ENCODE peak calls at places on chromosomes 16 and 17, in seven cellular contexts. One of them, this sample, is unnamed.

GRCh38 chr16:56353054-56353921 is 72.1 kb downstream of the AMFR start:
- DNase-seq in H1: no peak
- DNase-seq in A549: no peak
- DNase-seq in HCT116: no peak
- DNase-seq in endothelial cell of umbilical vein: no peak
- DNase-seq in GM12878: no peak
- DNase-seq in HepG2: no peak
- DNase-seq in this sample: no peak

GRCh38 chr17:43338886-43339516 is 59.8 kb upstream of the ARL4D start:
- DNase-seq in H1: peak; percentile 77
- DNase-seq in A549: no peak
- DNase-seq in HCT116: no peak
- DNase-seq in endothelial cell of umbilical vein: peak; percentile 64
- DNase-seq in GM12878: no peak
- DNase-seq in HepG2: peak; percentile 51
- DNase-seq in this sample: peak; percentile 64

GRCh38 chr17:41144846-41145245 is 4.5 kb upstream of the KRTAP4-6 start:
- DNase-seq in H1: no peak
- DNase-seq in A549: no peak
- DNase-seq in HCT116: no peak
- DNase-seq in endothelial cell of umbilical vein: no peak
- DNase-seq in GM12878: no peak
- DNase-seq in HepG2: no peak
- DNase-seq in this sample: no peak

GRCh38 chr17:78568494-78569115 is 8.6 kb downstream of the DNAH17 start:
- DNase-seq in H1: no peak
- DNase-seq in A549: no peak
- DNase-seq in HCT116: no peak
- DNase-seq in endothelial cell of umbilical vein: no peak
- DNase-seq in GM12878: no peak
- DNase-seq in HepG2: peak; percentile 54
- DNase-seq in this sample: peak; percentile 92

GRCh38 chr17:8632087-8632486 is 1.6 kb upstream of the MYH10 start:
- DNase-seq in H1: peak; percentile 56
- DNase-seq in A549: no peak
- DNase-seq in HCT116: no peak
- DNase-seq in endothelial cell of umbilical vein: peak; percentile 78
- DNase-seq in GM12878: no peak
- DNase-seq in HepG2: peak; percentile 66
- DNase-seq in this sample: no peak

GRCh38 chr16:86026136-86026905 is 127.4 kb downstream of the IRF8 start:
- DNase-seq in H1: no peak
- DNase-seq in A549: no peak
- DNase-seq in HCT116: no peak
- DNase-seq in endothelial cell of umbilical vein: no peak
- DNase-seq in GM12878: no peak
- DNase-seq in HepG2: no peak
- DNase-seq in this sample: no peak

GRCh38 chr16:57893559-57894389 is 77.2 kb downstream of the CNGB1 start:
- DNase-seq in H1: no peak
- DNase-seq in A549: peak; percentile 86
- DNase-seq in HCT116: no peak
- DNase-seq in endothelial cell of umbilical vein: peak; percentile 92
- DNase-seq in GM12878: no peak
- DNase-seq in HepG2: peak; percentile 99
- DNase-seq in this sample: peak; percentile 70

GRCh38 chr16:67361038-67361437 is 32.3 kb downstream of the TPPP3 start:
- DNase-seq in H1: no peak
- DNase-seq in A549: no peak
- DNase-seq in HCT116: no peak
- DNase-seq in endothelial cell of umbilical vein: no peak
- DNase-seq in GM12878: no peak
- DNase-seq in HepG2: no peak
- DNase-seq in this sample: no peak

GRCh38 chr16:57372372-57373116 is at the start of gene CX3CL1:
- DNase-seq in H1: peak; percentile 77
- DNase-seq in A549: no peak
- DNase-seq in HCT116: no peak
- DNase-seq in endothelial cell of umbilical vein: peak; percentile 55
- DNase-seq in GM12878: no peak
- DNase-seq in HepG2: peak; percentile 99
- DNase-seq in this sample: no peak

GRCh38 chr17:31195305-31195704 is 100.5 kb downstream of the NF1 start:
- DNase-seq in H1: no peak
- DNase-seq in A549: no peak
- DNase-seq in HCT116: no peak
- DNase-seq in endothelial cell of umbilical vein: no peak
- DNase-seq in GM12878: no peak
- DNase-seq in HepG2: no peak
- DNase-seq in this sample: no peak

GRCh38 chr16:4415538-4416199 is 727 bp downstream of the CORO7 start:
- DNase-seq in H1: peak; percentile 67
- DNase-seq in A549: peak; percentile 54
- DNase-seq in HCT116: no peak
- DNase-seq in endothelial cell of umbilical vein: peak; percentile 43
- DNase-seq in GM12878: no peak
- DNase-seq in HepG2: peak; percentile 16
- DNase-seq in this sample: peak; percentile 90

GRCh38 chr17:73420897-73421296 is 109.1 kb upstream of the CDC42EP4 start:
- DNase-seq in H1: no peak
- DNase-seq in A549: peak; percentile 86
- DNase-seq in HCT116: peak; percentile 77
- DNase-seq in endothelial cell of umbilical vein: no peak
- DNase-seq in GM12878: no peak
- DNase-seq in HepG2: peak; percentile 42
- DNase-seq in this sample: peak; percentile 41

GRCh38 chr17:42005128-42005527 is 12.1 kb downstream of the DNAJC7 start:
- DNase-seq in H1: no peak
- DNase-seq in A549: no peak
- DNase-seq in HCT116: no peak
- DNase-seq in endothelial cell of umbilical vein: no peak
- DNase-seq in GM12878: no peak
- DNase-seq in HepG2: no peak
- DNase-seq in this sample: no peak

GRCh38 chr17:49315551-49315951 is 46.5 kb downstream of the ZNF652 start:
- DNase-seq in H1: peak; percentile 62
- DNase-seq in A549: peak; percentile 97
- DNase-seq in HCT116: peak; percentile 79
- DNase-seq in endothelial cell of umbilical vein: peak; percentile 94
- DNase-seq in GM12878: peak; percentile 66
- DNase-seq in HepG2: peak; percentile 78
- DNase-seq in this sample: peak; percentile 84

GRCh38 chr17:73410586-73411329 is 99.0 kb upstream of the CDC42EP4 start:
- DNase-seq in H1: no peak
- DNase-seq in A549: no peak
- DNase-seq in HCT116: no peak
- DNase-seq in endothelial cell of umbilical vein: no peak
- DNase-seq in GM12878: no peak
- DNase-seq in HepG2: no peak
- DNase-seq in this sample: no peak

GRCh38 chr16:11796227-11797165 is 562 bp downstream of the ZC3H7A start:
- DNase-seq in H1: peak; percentile 63
- DNase-seq in A549: peak; percentile 50
- DNase-seq in HCT116: no peak
- DNase-seq in endothelial cell of umbilical vein: peak; percentile 60
- DNase-seq in GM12878: no peak
- DNase-seq in HepG2: peak; percentile 60
- DNase-seq in this sample: peak; percentile 42

GRCh38 chr16:28317040-28317880 is 24.9 kb downstream of the SBK1 start:
- DNase-seq in H1: peak; percentile 92
- DNase-seq in A549: peak; percentile 57
- DNase-seq in HCT116: peak; percentile 21
- DNase-seq in endothelial cell of umbilical vein: peak; percentile 44
- DNase-seq in GM12878: no peak
- DNase-seq in HepG2: peak; percentile 42
- DNase-seq in this sample: peak; percentile 76

GRCh38 chr17:9409026-9409425 is 166.6 kb downstream of the STX8 start:
- DNase-seq in H1: no peak
- DNase-seq in A549: no peak
- DNase-seq in HCT116: no peak
- DNase-seq in endothelial cell of umbilical vein: no peak
- DNase-seq in GM12878: no peak
- DNase-seq in HepG2: no peak
- DNase-seq in this sample: no peak

GRCh38 chr17:40168262-40168832 is 8.9 kb upstream of the RAPGEFL1 start:
- DNase-seq in H1: peak; percentile 59
- DNase-seq in A549: peak; percentile 77
- DNase-seq in HCT116: peak; percentile 28
- DNase-seq in endothelial cell of umbilical vein: peak; percentile 65
- DNase-seq in GM12878: peak; percentile 15
- DNase-seq in HepG2: peak; percentile 77
- DNase-seq in this sample: peak; percentile 69

GRCh38 chr16:66523861-66524354 is 26.0 kb downstream of the TK2 start:
- DNase-seq in H1: no peak
- DNase-seq in A549: no peak
- DNase-seq in HCT116: no peak
- DNase-seq in endothelial cell of umbilical vein: peak; percentile 51
- DNase-seq in GM12878: no peak
- DNase-seq in HepG2: no peak
- DNase-seq in this sample: peak; percentile 89

GRCh38 chr16:29674188-29674587 is 4.8 kb upstream of the QPRT start:
- DNase-seq in H1: no peak
- DNase-seq in A549: no peak
- DNase-seq in HCT116: no peak
- DNase-seq in endothelial cell of umbilical vein: no peak
- DNase-seq in GM12878: no peak
- DNase-seq in HepG2: no peak
- DNase-seq in this sample: peak; percentile 78

GRCh38 chr16:29668267-29668666 is 5.2 kb downstream of the SPN start:
- DNase-seq in H1: no peak
- DNase-seq in A549: no peak
- DNase-seq in HCT116: no peak
- DNase-seq in endothelial cell of umbilical vein: no peak
- DNase-seq in GM12878: no peak
- DNase-seq in HepG2: no peak
- DNase-seq in this sample: no peak

GRCh38 chr16:29675811-29676643 is 3.0 kb upstream of the QPRT start:
- DNase-seq in H1: no peak
- DNase-seq in A549: peak; percentile 37
- DNase-seq in HCT116: peak; percentile 24
- DNase-seq in endothelial cell of umbilical vein: peak; percentile 18
- DNase-seq in GM12878: no peak
- DNase-seq in HepG2: peak; percentile 60
- DNase-seq in this sample: peak; percentile 75

GRCh38 chr16:29676989-29677388 is 2.0 kb upstream of the QPRT start:
- DNase-seq in H1: no peak
- DNase-seq in A549: no peak
- DNase-seq in HCT116: no peak
- DNase-seq in endothelial cell of umbilical vein: no peak
- DNase-seq in GM12878: no peak
- DNase-seq in HepG2: no peak
- DNase-seq in this sample: no peak

DNA sequence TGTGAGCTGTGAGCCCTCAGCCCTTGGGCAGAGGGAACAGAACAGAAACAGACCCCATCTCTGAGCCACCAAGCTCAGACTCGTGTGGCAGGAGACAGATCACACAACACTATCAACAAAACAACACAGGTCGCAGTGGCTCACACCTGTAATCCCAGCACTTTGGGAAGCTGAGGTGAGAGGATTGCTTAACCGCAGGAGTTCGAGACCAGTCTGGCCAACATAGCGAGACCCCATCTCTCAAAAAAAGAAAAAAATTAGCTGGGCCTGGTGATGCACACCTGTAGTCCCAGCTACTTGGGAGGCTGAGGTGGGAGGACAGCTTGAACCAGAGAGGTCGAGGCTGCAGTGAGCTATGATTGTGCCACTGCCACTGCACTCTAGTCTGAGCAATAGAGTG is 5.5 kb upstream of the QPRT start:
- DNase-seq in H1: no peak
- DNase-seq in A549: no peak
- DNase-seq in HCT116: no peak
- DNase-seq in endothelial cell of umbilical vein: no peak
- DNase-seq in GM12878: no peak
- DNase-seq in HepG2: no peak
- DNase-seq in this sample: no peak
- TF ChIP-seq POLR2A in H1: no peak
- TF ChIP-seq POLR2A in A549: no peak
- TF ChIP-seq POLR2A in HCT116: no peak
- TF ChIP-seq POLR2A in endothelial cell of umbilical vein: no peak
- TF ChIP-seq POLR2A in GM12878: no peak
- TF ChIP-seq POLR2A in HepG2: no peak
- TF ChIP-seq POLR2A in this sample: no peak

DNA sequence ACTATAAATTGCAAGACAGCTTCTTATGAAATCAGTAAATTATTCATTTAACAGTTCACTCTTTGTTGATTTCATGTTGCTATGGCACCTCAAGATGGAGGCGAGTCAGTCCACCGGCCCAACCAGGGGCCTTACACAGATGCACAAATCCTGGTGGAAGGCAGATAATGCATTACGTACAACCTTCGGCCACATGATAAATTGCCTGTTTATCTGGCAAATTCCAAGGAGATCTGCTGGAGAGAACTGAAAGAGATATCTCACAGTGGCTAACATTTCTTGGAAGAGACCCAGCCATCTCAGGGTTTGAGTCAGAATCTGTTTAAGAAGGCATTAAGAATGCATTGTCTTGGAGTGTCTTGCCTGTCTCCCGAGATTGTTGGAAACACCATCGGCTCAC is 225.6 kb downstream of the MSI2 start:
- DNase-seq in H1: no peak
- DNase-seq in A549: no peak
- DNase-seq in HCT116: no peak
- DNase-seq in endothelial cell of umbilical vein: no peak
- DNase-seq in GM12878: no peak
- DNase-seq in HepG2: no peak
- DNase-seq in this sample: no peak
- H3K4me3 ChIP-seq in H1: no peak overlapping the region
- H3K4me3 ChIP-seq in A549: no peak overlapping the region
- H3K4me3 ChIP-seq in HCT116: no peak overlapping the region
- H3K4me3 ChIP-seq in endothelial cell of umbilical vein: no peak overlapping the region
- H3K4me3 ChIP-seq in GM12878: no peak overlapping the region
- H3K4me3 ChIP-seq in HepG2: no peak overlapping the region
- H3K4me3 ChIP-seq in this sample: no peak overlapping the region

DNA sequence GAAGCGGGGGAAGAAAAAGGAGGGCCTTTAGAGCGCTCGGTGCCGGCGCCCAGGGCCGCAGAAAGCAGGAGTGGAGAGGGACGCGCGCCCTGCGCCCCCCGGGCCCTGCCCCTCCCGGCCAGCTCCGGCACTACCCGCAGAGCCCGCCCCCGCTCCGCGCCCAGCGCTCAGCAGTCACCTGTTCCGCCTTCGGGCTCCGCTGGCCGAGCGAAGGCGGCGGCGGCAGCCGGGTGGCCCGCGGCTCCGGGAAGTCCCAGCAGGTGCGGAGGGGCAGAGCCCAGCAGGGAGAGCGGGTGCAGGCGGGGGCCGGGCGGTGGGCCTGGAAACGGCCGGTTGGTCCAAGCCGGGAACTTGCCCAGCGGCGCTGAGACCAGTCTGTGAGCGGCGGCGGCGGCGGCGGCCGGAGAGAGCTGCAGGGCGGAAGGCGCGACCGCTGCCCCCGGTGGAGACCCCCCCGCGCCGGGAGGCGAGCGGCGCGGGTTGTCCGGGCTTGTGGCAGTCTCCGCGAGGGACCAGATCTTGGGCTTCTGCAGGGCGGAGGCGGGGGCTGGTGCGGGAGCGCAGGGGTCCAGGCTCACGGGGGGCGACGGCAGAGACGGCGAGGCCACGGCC is 2.2 kb downstream of the IRX3 start:
- DNase-seq in H1: peak; percentile 66
- DNase-seq in A549: no peak
- DNase-seq in HCT116: no peak
- DNase-seq in endothelial cell of umbilical vein: no peak
- DNase-seq in GM12878: no peak
- DNase-seq in HepG2: no peak
- DNase-seq in this sample: peak; percentile 80
- TF ChIP-seq MAX in H1: no peak
- TF ChIP-seq MAX in A549: no peak
- TF ChIP-seq MAX in HCT116: no peak
- TF ChIP-seq MAX in endothelial cell of umbilical vein: no peak
- TF ChIP-seq MAX in GM12878: no peak
- TF ChIP-seq MAX in HepG2: no peak
- TF ChIP-seq MAX in this sample: no peak

GRCh38 chr17:7234100-7235012 is at the start of gene DVL2:
- DNase-seq in H1: peak; percentile 95
- DNase-seq in A549: peak; percentile 98
- DNase-seq in HCT116: peak; percentile 88
- DNase-seq in endothelial cell of umbilical vein: peak; percentile 96
- DNase-seq in GM12878: peak; percentile 79
- DNase-seq in HepG2: peak; percentile 88
- DNase-seq in this sample: peak; percentile 94
- TF ChIP-seq POLR2A in H1: peak; percentile 89
- TF ChIP-seq POLR2A in A549: peak; percentile 86
- TF ChIP-seq POLR2A in HCT116: peak; percentile 69
- TF ChIP-seq POLR2A in endothelial cell of umbilical vein: peak; percentile 97
- TF ChIP-seq POLR2A in GM12878: peak; percentile 95
- TF ChIP-seq POLR2A in HepG2: peak; percentile 45
- TF ChIP-seq POLR2A in this sample: peak; percentile 53

This sample was measured in NB4.